ENCODE peak calls at places on chromosomes 11 and 22, in seven cellular contexts. J, P, Y, V, Q, D and H are unnamed samples.

GRCh38 chr11:128619540-128620305 is 32.4 kb upstream of the ETS1 start:
- DNase-seq in J (no peak), P (no peak), Y (no peak), V (no peak), Q (no peak), D (no peak), H (no peak)

GRCh38 chr11:34416088-34416487 is 22.6 kb upstream of the CAT start:
- DNase-seq in J (no peak), P (no peak), Y (no peak), V (no peak), Q (no peak), D (no peak), H (no peak)

GRCh38 chr11:114317738-114318137 is 21.5 kb downstream of the NNMT start:
- DNase-seq in J (peak), P (no peak), Y (no peak), V (peak), Q (peak), D (peak), H (peak)

GRCh38 chr11:111878385-111878765 is 590 bp downstream of the FDXACB1 start:
- DNase-seq in J (peak), P (no peak), Y (peak), V (no peak), Q (no peak), D (peak), H (no peak)

GRCh38 chr11:7251836-7252682 is at the start of gene SYT9:
- DNase-seq in J (peak), P (peak), Y (no peak), V (peak), Q (peak), D (peak), H (no peak)

GRCh38 chr11:106461839-106462545 is 384.5 kb downstream of the AASDHPPT start:
- DNase-seq in J (no peak), P (no peak), Y (no peak), V (no peak), Q (no peak), D (no peak), H (no peak)

GRCh38 chr11:132644511-132644910 is 887.8 kb downstream of the OPCML start:
- DNase-seq in J (no peak), P (no peak), Y (no peak), V (peak), Q (no peak), D (no peak), H (no peak)

GRCh38 chr11:110947100-110947499 is 234.9 kb upstream of the ARHGAP20 start:
- DNase-seq in J (no peak), P (no peak), Y (no peak), V (no peak), Q (no peak), D (no peak), H (no peak)

GRCh38 chr22:31332886-31333285 is 13.3 kb downstream of the PATZ1 start:
- DNase-seq in J (peak), P (no peak), Y (no peak), V (no peak), Q (no peak), D (peak), H (no peak)

GRCh38 chr11:313304-313786 is 495 bp upstream of the IFITM1 start:
- DNase-seq in J (no peak), P (no peak), Y (no peak), V (no peak), Q (no peak), D (no peak), H (no peak)

GRCh38 chr11:35553021-35553420 is 27.6 kb upstream of the PAMR1 start:
- DNase-seq in J (no peak), P (no peak), Y (no peak), V (no peak), Q (no peak), D (peak), H (no peak)

GRCh38 chr22:36253523-36254490 is 874 bp downstream of the APOL1 start:
- DNase-seq in J (no peak), P (no peak), Y (no peak), V (no peak), Q (no peak), D (peak), H (no peak)

GRCh38 chr11:92083123-92083522 is 141.5 kb upstream of the FAT3 start:
- DNase-seq in J (no peak), P (no peak), Y (no peak), V (no peak), Q (no peak), D (no peak), H (no peak)

GRCh38 chr22:25062378-25063095 is 110.0 kb downstream of the KIAA1671 start:
- DNase-seq in J (no peak), P (no peak), Y (no peak), V (no peak), Q (no peak), D (no peak), H (no peak)

GRCh38 chr11:19691815-19692214 is 20.8 kb upstream of the NAV2 start:
- DNase-seq in J (no peak), P (no peak), Y (no peak), V (no peak), Q (no peak), D (no peak), H (no peak)

GRCh38 chr22:22748297-22748743 is 103.9 kb downstream of the GGTLC2 start:
- DNase-seq in J (peak), P (no peak), Y (no peak), V (peak), Q (peak), D (peak), H (peak)

GRCh38 chr22:27420817-27421361 is 380.7 kb downstream of the MN1 start:
- DNase-seq in J (peak), P (no peak), Y (peak), V (no peak), Q (no peak), D (peak), H (peak)

GRCh38 chr11:76669901-76670474 is 559 bp downstream of the LRRC32 start:
- DNase-seq in J (no peak), P (no peak), Y (no peak), V (peak), Q (no peak), D (peak), H (peak)

GRCh38 chr11:124465368-124465767 is 19.9 kb upstream of the OR8B8 start:
- DNase-seq in J (no peak), P (no peak), Y (no peak), V (no peak), Q (no peak), D (no peak), H (no peak)

DNA sequence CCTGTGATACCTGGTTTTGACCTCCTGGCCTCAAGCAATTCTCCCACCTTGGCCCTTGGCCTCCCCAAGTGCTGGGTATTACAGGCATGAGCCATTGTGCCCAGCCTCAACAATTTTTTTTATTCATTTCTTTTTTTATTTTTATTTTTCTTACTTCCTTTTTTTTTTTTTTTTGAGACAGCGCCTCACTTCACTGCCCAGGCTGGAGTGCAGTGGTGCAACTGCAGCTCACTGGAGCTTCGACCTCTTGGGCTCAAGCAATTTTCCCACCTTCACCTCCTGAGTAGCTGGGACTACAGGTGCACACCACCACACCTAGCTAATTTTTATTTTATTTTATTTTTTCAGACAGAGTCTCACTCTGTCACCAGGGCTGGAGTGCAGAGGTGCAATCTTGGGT is 25.5 kb upstream of the CECR2 start:
- DNase-seq in J (no peak), P (no peak), Y (no peak), V (no peak), Q (no peak), D (no peak), H (no peak)
- TF ChIP-seq CTCF in J (no peak), P (no peak), Y (no peak), V (no peak), Q (no peak), D (no peak), H (no peak)

GRCh38 chr22:41247703-41248102 is 7.0 kb upstream of the CHADL start:
- DNase-seq in J (no peak), P (no peak), Y (no peak), V (no peak), Q (no peak), D (no peak), H (no peak)

GRCh38 chr22:41248758-41249157 is 8.0 kb upstream of the CHADL start:
- DNase-seq in J (no peak), P (no peak), Y (no peak), V (no peak), Q (no peak), D (no peak), H (no peak)

GRCh38 chr22:41243361-41243760 is 2.6 kb upstream of the CHADL start:
- DNase-seq in J (peak), P (no peak), Y (no peak), V (no peak), Q (no peak), D (no peak), H (no peak)

GRCh38 chr22:41248314-41248713 is 7.6 kb upstream of the CHADL start:
- DNase-seq in J (no peak), P (no peak), Y (no peak), V (no peak), Q (no peak), D (no peak), H (no peak)

DNA sequence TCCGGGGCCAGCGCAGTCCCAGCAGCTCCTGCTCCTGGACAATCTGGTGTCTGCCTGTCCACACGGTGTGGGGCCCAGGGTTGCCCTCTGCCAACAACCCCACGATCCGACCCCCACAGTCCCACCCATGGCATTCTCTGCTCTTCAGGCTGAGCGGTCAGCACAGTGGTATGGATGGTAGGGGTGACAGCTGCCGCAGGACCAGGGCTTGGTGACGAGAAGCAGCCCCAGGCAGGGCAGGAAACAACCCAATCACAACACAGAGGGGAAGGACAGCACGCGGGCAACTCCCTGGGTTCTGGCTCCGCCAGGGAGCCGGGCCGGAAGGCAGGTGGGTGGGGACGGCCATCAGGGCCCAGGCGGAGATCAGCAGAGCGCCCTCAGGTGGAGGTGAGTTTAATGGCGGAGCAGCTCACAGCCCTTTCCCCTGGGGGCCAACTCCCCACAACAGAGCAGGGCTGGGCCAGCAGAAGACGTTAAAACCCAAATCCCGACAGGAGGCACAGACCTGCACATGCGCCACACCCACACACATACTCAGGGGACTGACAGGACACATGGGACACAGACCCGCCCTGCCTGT is 5.3 kb upstream of the CHADL start:
- DNase-seq in J (no peak), P (no peak), Y (no peak), V (no peak), Q (peak), D (no peak), H (no peak)
- TF ChIP-seq CTCF in J (no peak), P (no peak), Y (no peak), V (no peak), Q (peak), D (no peak), H (no peak)

DNA sequence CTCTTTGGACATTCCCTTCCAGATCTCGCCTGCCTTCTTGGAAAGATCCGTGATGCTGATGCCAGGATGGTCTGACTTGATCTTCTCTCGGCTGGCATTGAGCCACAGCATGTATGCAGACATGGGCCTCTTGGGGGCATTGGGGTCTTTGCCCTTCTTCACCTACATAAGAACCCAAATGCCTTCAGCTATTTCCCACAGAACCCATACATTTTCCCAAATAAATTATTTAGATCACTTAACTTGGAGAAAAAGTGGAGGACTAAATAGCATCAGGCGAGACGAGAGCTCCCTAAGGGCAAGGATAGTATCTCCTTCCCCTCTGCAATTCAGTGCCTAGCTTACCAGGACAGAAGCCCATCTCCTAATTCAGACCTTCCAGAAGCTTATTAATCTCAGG is 3.0 kb upstream of the TNKS1BP1 start:
- DNase-seq in J (no peak), P (no peak), Y (no peak), V (no peak), Q (no peak), D (no peak), H (no peak)
- TF ChIP-seq CTCF in J (no peak), P (no peak), Y (no peak), V (no peak), Q (no peak), D (no peak), H (no peak)

GRCh38 chr11:68325183-68325893 is 12.9 kb downstream of the LRP5 start:
- DNase-seq in J (no peak), P (no peak), Y (no peak), V (no peak), Q (peak), D (no peak), H (no peak)
- TF ChIP-seq CTCF in J (no peak), P (no peak), Y (no peak), V (no peak), Q (no peak), D (no peak), H (no peak)